ENCODE peak calls at places on chromosomes 1 and 21, in six cellular contexts. One of them, this sample, is unnamed.

GRCh38 chr1:178792394-178792793 is 67.3 kb downstream of the RALGPS2 start:
- DNase-seq in H9: no peak
- DNase-seq in PC-3: no peak
- DNase-seq in HepG2: no peak
- DNase-seq in osteoblast: no peak
- DNase-seq in endothelial cell of umbilical vein: no peak
- DNase-seq in this sample: no peak

GRCh38 chr1:168095476-168095875 is 41.3 kb downstream of the GPR161 start:
- DNase-seq in H9: no peak
- DNase-seq in PC-3: no peak
- DNase-seq in HepG2: no peak
- DNase-seq in osteoblast: no peak
- DNase-seq in endothelial cell of umbilical vein: no peak
- DNase-seq in this sample: no peak

GRCh38 chr1:226128487-226129075 is 58.0 kb downstream of the ACBD3 start:
- DNase-seq in H9: no peak
- DNase-seq in PC-3: peak
- DNase-seq in HepG2: peak
- DNase-seq in osteoblast: peak
- DNase-seq in endothelial cell of umbilical vein: no peak
- DNase-seq in this sample: peak

GRCh38 chr1:216902669-216903388 is 179.6 kb upstream of the ESRRG start:
- DNase-seq in H9: no peak
- DNase-seq in PC-3: peak
- DNase-seq in HepG2: peak
- DNase-seq in osteoblast: no peak
- DNase-seq in endothelial cell of umbilical vein: no peak
- DNase-seq in this sample: no peak

GRCh38 chr1:71634159-71634558 is 553.3 kb upstream of the ZRANB2 start:
- DNase-seq in H9: no peak
- DNase-seq in PC-3: no peak
- DNase-seq in HepG2: no peak
- DNase-seq in osteoblast: no peak
- DNase-seq in endothelial cell of umbilical vein: no peak
- DNase-seq in this sample: no peak

GRCh38 chr1:229310833-229311232 is 32.0 kb downstream of the CCSAP start:
- DNase-seq in H9: no peak
- DNase-seq in PC-3: no peak
- DNase-seq in HepG2: no peak
- DNase-seq in osteoblast: no peak
- DNase-seq in endothelial cell of umbilical vein: no peak
- DNase-seq in this sample: no peak

GRCh38 chr1:58819719-58820118 is 35.9 kb upstream of the JUN start:
- DNase-seq in H9: no peak
- DNase-seq in PC-3: no peak
- DNase-seq in HepG2: no peak
- DNase-seq in osteoblast: no peak
- DNase-seq in endothelial cell of umbilical vein: peak
- DNase-seq in this sample: no peak

GRCh38 chr1:15908597-15908996 is 61.1 kb downstream of the SPEN start:
- DNase-seq in H9: no peak
- DNase-seq in PC-3: no peak
- DNase-seq in HepG2: no peak
- DNase-seq in osteoblast: no peak
- DNase-seq in endothelial cell of umbilical vein: no peak
- DNase-seq in this sample: no peak

GRCh38 chr1:179142889-179143299 is 61.0 kb downstream of the TOR3A start:
- DNase-seq in H9: no peak
- DNase-seq in PC-3: peak
- DNase-seq in HepG2: peak
- DNase-seq in osteoblast: no peak
- DNase-seq in endothelial cell of umbilical vein: peak
- DNase-seq in this sample: peak

GRCh38 chr1:81369814-81370213 is 430.9 kb upstream of the ADGRL2 start:
- DNase-seq in H9: no peak
- DNase-seq in PC-3: no peak
- DNase-seq in HepG2: no peak
- DNase-seq in osteoblast: no peak
- DNase-seq in endothelial cell of umbilical vein: no peak
- DNase-seq in this sample: peak

GRCh38 chr1:71733121-71733520 is 549.2 kb downstream of the NEGR1 start:
- DNase-seq in H9: no peak
- DNase-seq in PC-3: no peak
- DNase-seq in HepG2: no peak
- DNase-seq in osteoblast: no peak
- DNase-seq in endothelial cell of umbilical vein: no peak
- DNase-seq in this sample: no peak

GRCh38 chr1:197099444-197099843 is 32.4 kb upstream of the F13B start:
- DNase-seq in H9: no peak
- DNase-seq in PC-3: no peak
- DNase-seq in HepG2: no peak
- DNase-seq in osteoblast: no peak
- DNase-seq in endothelial cell of umbilical vein: no peak
- DNase-seq in this sample: no peak

GRCh38 chr1:155255243-155256100 is at the start of gene ENTREP3:
- DNase-seq in H9: peak
- DNase-seq in PC-3: peak
- DNase-seq in HepG2: peak
- DNase-seq in osteoblast: peak
- DNase-seq in endothelial cell of umbilical vein: peak
- DNase-seq in this sample: peak

GRCh38 chr1:91806146-91806545 is 79.8 kb downstream of the TGFBR3 start:
- DNase-seq in H9: no peak
- DNase-seq in PC-3: no peak
- DNase-seq in HepG2: no peak
- DNase-seq in osteoblast: no peak
- DNase-seq in endothelial cell of umbilical vein: no peak
- DNase-seq in this sample: no peak

GRCh38 chr1:56355918-56356317 is 223.4 kb downstream of the PLPP3 start:
- DNase-seq in H9: no peak
- DNase-seq in PC-3: no peak
- DNase-seq in HepG2: no peak
- DNase-seq in osteoblast: no peak
- DNase-seq in endothelial cell of umbilical vein: no peak
- DNase-seq in this sample: no peak

GRCh38 chr21:29521872-29522271 is 223.2 kb downstream of the BACH1 start:
- DNase-seq in H9: no peak
- DNase-seq in PC-3: no peak
- DNase-seq in HepG2: no peak
- DNase-seq in osteoblast: no peak
- DNase-seq in endothelial cell of umbilical vein: no peak
- DNase-seq in this sample: no peak

GRCh38 chr21:36589352-36589971 is 109.5 kb upstream of the SIM2 start:
- DNase-seq in H9: peak
- DNase-seq in PC-3: peak
- DNase-seq in HepG2: peak
- DNase-seq in osteoblast: peak
- DNase-seq in endothelial cell of umbilical vein: peak
- DNase-seq in this sample: peak

GRCh38 chr1:231410041-231410591 is 12.0 kb downstream of the EGLN1 start:
- DNase-seq in H9: no peak
- DNase-seq in PC-3: peak
- DNase-seq in HepG2: no peak
- DNase-seq in osteoblast: peak
- DNase-seq in endothelial cell of umbilical vein: no peak
- DNase-seq in this sample: no peak

GRCh38 chr1:194629011-194629410 is 1442.6 kb upstream of the B3GALT2 start:
- DNase-seq in H9: no peak
- DNase-seq in PC-3: no peak
- DNase-seq in HepG2: no peak
- DNase-seq in osteoblast: no peak
- DNase-seq in endothelial cell of umbilical vein: no peak
- DNase-seq in this sample: no peak

GRCh38 chr1:222028151-222028550 is 286.3 kb upstream of the DUSP10 start:
- DNase-seq in H9: no peak
- DNase-seq in PC-3: no peak
- DNase-seq in HepG2: no peak
- DNase-seq in osteoblast: no peak
- DNase-seq in endothelial cell of umbilical vein: no peak
- DNase-seq in this sample: no peak

GRCh38 chr1:109821221-109821669 is 57.5 kb upstream of the EPS8L3 start:
- DNase-seq in H9: peak
- DNase-seq in PC-3: peak
- DNase-seq in HepG2: no peak
- DNase-seq in osteoblast: peak
- DNase-seq in endothelial cell of umbilical vein: no peak
- DNase-seq in this sample: peak

GRCh38 chr1:184882649-184883303 is 91.5 kb downstream of the NIBAN1 start:
- DNase-seq in H9: no peak
- DNase-seq in PC-3: no peak
- DNase-seq in HepG2: no peak
- DNase-seq in osteoblast: peak
- DNase-seq in endothelial cell of umbilical vein: no peak
- DNase-seq in this sample: no peak

GRCh38 chr1:90510143-90510542 is 207.0 kb downstream of the BARHL2 start:
- DNase-seq in H9: no peak
- DNase-seq in PC-3: no peak
- DNase-seq in HepG2: no peak
- DNase-seq in osteoblast: no peak
- DNase-seq in endothelial cell of umbilical vein: no peak
- DNase-seq in this sample: no peak

GRCh38 chr21:15522148-15522547 is 207.6 kb upstream of the USP25 start:
- DNase-seq in H9: no peak
- DNase-seq in PC-3: no peak
- DNase-seq in HepG2: no peak
- DNase-seq in osteoblast: no peak
- DNase-seq in endothelial cell of umbilical vein: no peak
- DNase-seq in this sample: no peak

GRCh38 chr1:46755121-46755520 is 36.2 kb upstream of the EFCAB14 start:
- DNase-seq in H9: no peak
- DNase-seq in PC-3: no peak
- DNase-seq in HepG2: no peak
- DNase-seq in osteoblast: no peak
- DNase-seq in endothelial cell of umbilical vein: no peak
- DNase-seq in this sample: peak

GRCh38 chr1:229582011-229582694 is 23.6 kb upstream of the ABCB10 start:
- DNase-seq in H9: no peak
- DNase-seq in PC-3: no peak
- DNase-seq in HepG2: peak
- DNase-seq in osteoblast: peak
- DNase-seq in endothelial cell of umbilical vein: peak
- DNase-seq in this sample: no peak

GRCh38 chr21:44765231-44766013 is 36.2 kb downstream of the UBE2G2 start:
- DNase-seq in H9: no peak
- DNase-seq in PC-3: peak
- DNase-seq in HepG2: no peak
- DNase-seq in osteoblast: peak
- DNase-seq in endothelial cell of umbilical vein: peak
- DNase-seq in this sample: no peak

GRCh38 chr21:43209575-43210453 is 41.0 kb downstream of the CRYAA start:
- DNase-seq in H9: peak
- DNase-seq in PC-3: peak
- DNase-seq in HepG2: peak
- DNase-seq in osteoblast: peak
- DNase-seq in endothelial cell of umbilical vein: no peak
- DNase-seq in this sample: peak

DNA sequence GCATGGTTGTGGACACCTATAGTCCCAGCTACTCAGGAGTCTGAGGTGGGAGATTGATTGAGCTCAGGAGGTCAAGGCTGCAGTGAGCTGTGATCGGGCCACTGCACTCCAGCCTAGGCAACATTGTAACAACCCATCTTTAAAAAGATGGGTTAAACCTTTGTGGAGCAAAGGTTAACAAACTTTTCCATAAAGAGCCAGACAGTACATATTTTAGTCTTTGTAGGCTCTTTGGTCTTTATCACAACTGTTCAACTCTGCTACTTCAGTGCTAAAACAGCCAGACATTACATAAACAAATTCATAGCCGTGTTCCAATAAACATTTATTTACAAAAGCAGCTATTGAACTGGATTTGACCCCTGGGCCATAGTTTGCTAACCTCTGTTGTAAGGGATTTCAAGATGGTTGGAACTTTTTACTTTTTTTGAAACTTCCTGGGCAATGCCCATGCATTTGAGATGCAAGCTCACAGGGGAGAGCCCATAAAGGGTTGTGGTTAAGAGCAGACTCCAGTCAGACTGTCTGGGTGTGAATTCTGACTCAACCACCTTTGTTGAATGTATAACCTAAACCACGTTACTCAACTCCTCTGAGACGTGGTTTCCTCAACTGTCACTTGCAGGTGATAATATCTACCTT is 10.8 kb downstream of the INAVA start:
- DNase-seq in H9: no peak
- DNase-seq in PC-3: peak
- DNase-seq in HepG2: peak
- DNase-seq in osteoblast: peak
- DNase-seq in endothelial cell of umbilical vein: no peak
- DNase-seq in this sample: no peak
- H2AFZ ChIP-seq in H9: no peak
- H2AFZ ChIP-seq in PC-3: no peak
- H2AFZ ChIP-seq in HepG2: no peak
- H2AFZ ChIP-seq in osteoblast: no peak
- H2AFZ ChIP-seq in endothelial cell of umbilical vein: no peak
- H2AFZ ChIP-seq in this sample: no peak

DNA sequence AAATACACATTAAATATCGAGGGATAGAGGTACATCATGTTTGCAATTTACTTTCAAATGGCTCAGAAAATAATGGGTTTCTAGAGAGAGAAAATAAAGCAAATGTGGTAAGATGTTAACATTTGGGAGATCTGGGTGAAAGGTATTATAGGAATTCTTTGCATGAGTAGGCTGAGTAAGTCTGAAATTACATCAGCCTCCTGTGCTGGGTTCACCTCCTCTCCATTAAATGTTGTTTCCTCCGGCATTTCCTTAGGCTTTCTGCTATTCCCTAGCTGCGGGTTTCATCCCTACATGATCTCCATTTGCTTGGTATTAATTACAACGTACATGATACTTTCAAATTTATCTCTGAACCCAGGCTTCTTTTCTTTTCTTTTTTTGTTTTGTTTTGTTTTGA is 31.6 kb downstream of the ZMYND12 start:
- DNase-seq in H9: no peak
- DNase-seq in PC-3: no peak
- DNase-seq in HepG2: no peak
- DNase-seq in osteoblast: no peak
- DNase-seq in endothelial cell of umbilical vein: no peak
- DNase-seq in this sample: no peak
- H2AFZ ChIP-seq in H9: no peak
- H2AFZ ChIP-seq in PC-3: no peak
- H2AFZ ChIP-seq in HepG2: no peak
- H2AFZ ChIP-seq in osteoblast: no peak
- H2AFZ ChIP-seq in endothelial cell of umbilical vein: no peak
- H2AFZ ChIP-seq in this sample: no peak

DNA sequence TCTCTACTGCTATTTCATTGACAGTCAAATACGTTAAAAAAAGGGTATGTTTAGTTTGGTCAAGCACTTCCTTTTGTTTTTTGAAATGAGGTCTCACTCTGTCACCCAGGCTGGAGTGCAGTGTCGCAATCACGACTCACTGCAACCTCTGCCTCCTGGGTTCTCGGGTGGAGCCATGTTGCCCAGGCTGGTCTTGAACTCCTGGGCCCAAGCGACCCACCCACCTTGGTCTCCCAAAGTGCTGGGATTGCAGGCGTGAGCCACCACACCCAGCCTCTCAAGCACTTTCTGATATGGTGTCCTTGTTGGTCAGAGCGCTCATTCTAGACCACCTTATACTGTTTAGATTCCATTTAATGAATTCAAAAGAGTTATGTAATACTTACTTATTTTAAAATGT is 20.9 kb upstream of the RHBDL2 start:
- DNase-seq in H9: no peak
- DNase-seq in PC-3: peak
- DNase-seq in HepG2: peak
- DNase-seq in osteoblast: no peak
- DNase-seq in endothelial cell of umbilical vein: no peak
- DNase-seq in this sample: no peak
- H2AFZ ChIP-seq in H9: no peak
- H2AFZ ChIP-seq in PC-3: no peak
- H2AFZ ChIP-seq in HepG2: peak
- H2AFZ ChIP-seq in osteoblast: no peak
- H2AFZ ChIP-seq in endothelial cell of umbilical vein: no peak
- H2AFZ ChIP-seq in this sample: no peak

GRCh38 chr1:22225858-22226584 is 83.1 kb upstream of the WNT4 start:
- DNase-seq in H9: peak
- DNase-seq in PC-3: no peak
- DNase-seq in HepG2: no peak
- DNase-seq in osteoblast: peak
- DNase-seq in endothelial cell of umbilical vein: no peak
- DNase-seq in this sample: no peak
- H2AFZ ChIP-seq in H9: no peak
- H2AFZ ChIP-seq in PC-3: no peak
- H2AFZ ChIP-seq in HepG2: no peak
- H2AFZ ChIP-seq in osteoblast: no peak
- H2AFZ ChIP-seq in endothelial cell of umbilical vein: no peak
- H2AFZ ChIP-seq in this sample: no peak

This sample was measured in hepatocyte.